ENCODE peak calls at places on chromosomes 5 and 9, in four cellular contexts. T is testis; F is memory B cell; R is stimulated activated CD4-positive, alpha-beta T cell treated with anti-CD3 and anti-CD28 coated beads, Interleukin-15, amount 100 ng/mL, for 1 hour. S is an unnamed sample.

GRCh38 chr5:177459819-177460628 is 13.4 kb downstream of the DBN1 start:
- DNase-seq in T (no peak), F (no peak), R (no peak), S (no peak)

GRCh38 chr9:98848450-98849149 is 41.1 kb downstream of the GALNT12 start:
- DNase-seq in R (peak; percentile 63), T (peak; percentile 95), F (peak; percentile 74), S (peak; percentile 34)

GRCh38 chr9:124015661-124016131 is 4.1 kb downstream of the LHX2 start:
- DNase-seq in T (no peak), R (no peak), F (no peak), S (no peak)

GRCh38 chr9:86368871-86369521 is 14.8 kb upstream of the TUT7 start:
- DNase-seq in T (no peak), F (no peak), R (no peak), S (peak; percentile 46)

GRCh38 chr9:127537014-127537413 is 75.1 kb upstream of the STXBP1 start:
- DNase-seq in R (no peak), T (no peak), F (no peak), S (no peak)

GRCh38 chr5:43780586-43780985 is 177.6 kb downstream of the NNT start:
- DNase-seq in T (no peak), F (no peak), R (no peak), S (no peak)

GRCh38 chr9:98855592-98855991 is 48.1 kb downstream of the GALNT12 start:
- DNase-seq in F (no peak), T (no peak), R (no peak), S (no peak)

GRCh38 chr9:125815568-125815967 is 68.4 kb downstream of the PBX3 start:
- DNase-seq in R (no peak), T (no peak), F (no peak), S (no peak)

GRCh38 chr9:95317119-95317892 is at the start of gene FANCC:
- DNase-seq in T (peak; percentile 94), R (peak; percentile 82), F (peak; percentile 85), S (peak; percentile 33)

GRCh38 chr5:150500328-150500841 is 7.5 kb upstream of the NDST1 start:
- DNase-seq in R (no peak), F (no peak), T (no peak), S (no peak)

GRCh38 chr9:33466565-33467495 is 6.9 kb downstream of the NOL6 start:
- DNase-seq in T (peak; percentile 72), R (peak; percentile 59), F (peak; percentile 70), S (no peak)

GRCh38 chr5:39208471-39208870 is 10.9 kb downstream of the FYB1 start:
- DNase-seq in T (no peak), F (no peak), R (no peak), S (no peak)

GRCh38 chr5:31235381-31235780 is 41.9 kb downstream of the CDH6 start:
- DNase-seq in R (no peak), F (no peak), T (no peak), S (no peak)

GRCh38 chr9:23769307-23769935 is 56.6 kb downstream of the ELAVL2 start:
- DNase-seq in R (no peak), T (no peak), F (no peak), S (peak; percentile 80)

GRCh38 chr9:83649515-83649914 is 26.6 kb downstream of the IDNK start:
- DNase-seq in F (no peak), T (no peak), R (no peak), S (no peak)